ENCODE peak calls at places on chromosomes 16 and 17, in five cellular contexts. R is H1, O is neuronal stem cell, V is H9, Q is mesenchymal stem cell. M is an unnamed sample.

GRCh38 chr17:6463616-6464445 is 19.6 kb downstream of the PIMREG start:
- DNase-seq in R (no peak), O (no peak), V (no peak), Q (no peak), M (no peak)

GRCh38 chr16:10885246-10885645 is 8.2 kb downstream of the CIITA start:
- DNase-seq in R (no peak), O (no peak), V (no peak), Q (no peak), M (no peak)

GRCh38 chr16:25716186-25716585 is 24.4 kb downstream of the HS3ST4 start:
- DNase-seq in R (no peak), O (no peak), V (peak), Q (no peak), M (no peak)

GRCh38 chr16:57645691-57646387 is 17.4 kb downstream of the ADGRG1 start:
- DNase-seq in R (no peak), O (no peak), V (no peak), Q (peak), M (peak)

GRCh38 chr16:76866994-76867393 is 324.0 kb upstream of the MON1B start:
- DNase-seq in R (no peak), O (no peak), V (no peak), Q (no peak), M (no peak)

GRCh38 chr16:88405325-88406060 is 22.7 kb downstream of the ZNF469 start:
- DNase-seq in R (no peak), O (no peak), V (no peak), Q (no peak), M (no peak)

GRCh38 chr16:74035816-74036215 is 260.8 kb upstream of the PSMD7 start:
- DNase-seq in R (no peak), O (no peak), V (no peak), Q (no peak), M (no peak)

GRCh38 chr17:55634702-55635101 is 88.0 kb downstream of the TMEM100 start:
- DNase-seq in R (no peak), O (no peak), V (no peak), Q (no peak), M (no peak)

GRCh38 chr16:4795181-4795827 is at the start of gene SMIM22:
- DNase-seq in R (no peak), O (no peak), V (no peak), Q (no peak), M (no peak)

GRCh38 chr16:67431805-67432476 is 1.0 kb downstream of the HSD11B2 start:
- DNase-seq in R (no peak), O (peak), V (peak), Q (no peak), M (no peak)

GRCh38 chr17:17702821-17703607 is 21.8 kb downstream of the RAI1 start:
- DNase-seq in R (no peak), O (no peak), V (peak), Q (peak), M (no peak)

GRCh38 chr17:34051046-34051445 is 204.0 kb upstream of the CCL2 start:
- DNase-seq in R (no peak), O (no peak), V (no peak), Q (no peak), M (no peak)

GRCh38 chr17:45312477-45313418 is 4.1 kb downstream of the MAP3K14 start:
- DNase-seq in R (no peak), O (no peak), V (no peak), Q (peak), M (no peak)

GRCh38 chr17:78095035-78095434 is 33.5 kb downstream of the TMC6 start:
- DNase-seq in R (no peak), O (no peak), V (no peak), Q (no peak), M (no peak)

GRCh38 chr17:5500247-5500803 is 14.0 kb downstream of the MIS12 start:
- DNase-seq in R (no peak), O (no peak), V (peak), Q (peak), M (no peak)

GRCh38 chr16:83717814-83718213 is 90.0 kb upstream of the HSBP1 start:
- DNase-seq in R (no peak), O (no peak), V (no peak), Q (peak), M (no peak)

GRCh38 chr16:87297918-87298631 is 19.1 kb downstream of the C16orf95 start:
- DNase-seq in R (peak), O (peak), V (peak), Q (peak), M (peak)

GRCh38 chr16:55154261-55154660 is 169.7 kb upstream of the IRX6 start:
- DNase-seq in R (no peak), O (no peak), V (no peak), Q (no peak), M (no peak)

GRCh38 chr17:76022285-76022684 is 4.8 kb downstream of the EVPL start:
- DNase-seq in R (no peak), O (no peak), V (no peak), Q (no peak), M (no peak)

GRCh38 chr17:29941334-29941733 is at the start of gene EFCAB5:
- DNase-seq in R (no peak), O (no peak), V (no peak), Q (no peak), M (no peak)

GRCh38 chr16:74052006-74052405 is 244.6 kb upstream of the PSMD7 start:
- DNase-seq in R (no peak), O (no peak), V (no peak), Q (no peak), M (peak)

GRCh38 chr16:86980644-86981043 is 336.5 kb downstream of the C16orf95 start:
- DNase-seq in R (no peak), O (no peak), V (no peak), Q (no peak), M (no peak)

GRCh38 chr16:70746040-70746707 is 54.8 kb downstream of the VAC14 start:
- DNase-seq in R (no peak), O (no peak), V (no peak), Q (peak), M (no peak)

GRCh38 chr17:41523225-41523593 is 4.5 kb upstream of the KRT15 start:
- DNase-seq in R (no peak), O (no peak), V (no peak), Q (no peak), M (no peak)

GRCh38 chr17:41523787-41524186 is 4.3 kb downstream of the KRT19 start:
- DNase-seq in R (no peak), O (no peak), V (no peak), Q (no peak), M (peak)

GRCh38 chr17:41520821-41521521 is 2.3 kb upstream of the KRT15 start:
- DNase-seq in R (no peak), O (no peak), V (no peak), Q (no peak), M (no peak)

GRCh38 chr17:41521574-41522261 is 3.0 kb upstream of the KRT15 start:
- DNase-seq in R (no peak), O (no peak), V (peak), Q (peak), M (peak)

DNA sequence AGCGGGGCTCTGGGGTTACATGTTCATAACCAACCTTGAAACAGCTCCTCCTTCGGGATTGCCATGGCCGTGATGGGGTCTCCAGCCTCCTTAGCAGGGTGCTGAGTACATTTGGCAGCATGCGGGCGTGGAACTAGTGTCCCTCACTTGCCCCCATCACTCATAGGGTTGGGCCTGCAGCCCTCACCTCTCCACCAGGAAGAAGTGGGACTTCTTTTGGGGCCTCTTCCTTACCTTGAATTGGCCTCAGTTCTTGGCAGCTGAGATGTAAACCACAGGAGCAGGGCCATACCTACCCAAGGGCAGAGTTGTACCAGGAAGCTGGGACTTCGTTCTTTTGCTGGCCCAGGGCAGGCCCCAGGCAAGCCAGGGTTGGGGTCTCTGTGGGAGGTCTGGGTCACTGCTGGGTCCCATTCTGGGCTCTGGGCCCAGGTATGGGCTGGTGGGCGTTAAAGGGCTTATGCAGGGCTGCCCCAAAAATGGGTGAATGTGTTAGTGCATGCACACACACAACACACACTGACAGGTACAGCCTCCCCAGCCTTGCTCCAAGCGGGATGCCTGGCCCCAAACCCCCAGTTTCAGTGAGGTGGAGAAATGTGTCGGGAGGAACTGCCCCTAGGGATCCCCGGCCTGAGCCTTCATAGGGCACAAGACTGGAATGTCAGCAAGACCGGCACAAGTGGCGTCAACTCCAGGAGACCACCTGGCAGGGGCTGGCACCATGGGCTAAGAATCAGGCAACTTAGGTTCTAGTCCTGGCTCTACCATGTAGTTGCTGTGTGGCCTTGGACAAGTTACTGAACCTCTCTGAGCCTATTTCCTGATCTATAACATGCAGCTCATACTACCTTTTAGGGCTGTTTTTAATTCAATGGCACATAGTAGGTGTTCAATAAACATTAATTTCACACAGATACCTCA is 3.9 kb upstream of the KRT15 start:
- DNase-seq in R (no peak), O (no peak), V (no peak), Q (no peak), M (peak)
- H3K14ac ChIP-seq in R (no peak), O (no peak), V (no peak), Q (no peak), M (no peak)

GRCh38 chr16:732332-732731 is 5.4 kb downstream of the HAGHL start:
- DNase-seq in R (no peak), O (no peak), V (no peak), Q (no peak), M (no peak)
- H2BK12ac ChIP-seq in R (no peak), O (no peak), V (no peak), Q (no peak), M (no peak)

GRCh38 chr17:37176683-37177082 is 199.1 kb upstream of the C17orf78 start:
- DNase-seq in R (no peak), O (no peak), V (no peak), Q (peak), M (no peak)
- H3K14ac ChIP-seq in R (no peak), O (no peak), V (no peak), Q (no peak), M (no peak)

DNA sequence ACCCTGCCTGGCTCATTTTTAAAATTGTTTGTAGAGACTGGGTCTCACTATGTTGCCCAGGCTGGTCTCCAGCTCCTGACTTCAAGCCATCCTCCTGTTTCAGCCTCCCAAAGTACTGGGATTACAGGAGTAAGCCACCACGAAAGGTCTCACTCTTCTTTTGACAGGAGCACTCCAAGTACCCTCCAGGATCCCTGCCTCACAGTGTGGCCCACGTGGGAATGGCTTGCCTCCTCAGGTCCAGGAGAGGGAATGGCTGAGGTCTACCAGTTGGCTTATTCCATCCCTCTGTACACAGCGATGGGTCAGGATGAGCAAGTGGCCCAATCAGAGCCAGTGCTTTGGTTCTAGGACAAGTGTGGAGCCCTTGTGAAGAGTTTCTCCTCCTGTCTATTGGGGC is 73.7 kb upstream of the ZNF423 start:
- DNase-seq in R (no peak), O (no peak), V (no peak), Q (no peak), M (no peak)
- H2BK12ac ChIP-seq in R (no peak), O (no peak), V (no peak), Q (no peak), M (no peak)

DNA sequence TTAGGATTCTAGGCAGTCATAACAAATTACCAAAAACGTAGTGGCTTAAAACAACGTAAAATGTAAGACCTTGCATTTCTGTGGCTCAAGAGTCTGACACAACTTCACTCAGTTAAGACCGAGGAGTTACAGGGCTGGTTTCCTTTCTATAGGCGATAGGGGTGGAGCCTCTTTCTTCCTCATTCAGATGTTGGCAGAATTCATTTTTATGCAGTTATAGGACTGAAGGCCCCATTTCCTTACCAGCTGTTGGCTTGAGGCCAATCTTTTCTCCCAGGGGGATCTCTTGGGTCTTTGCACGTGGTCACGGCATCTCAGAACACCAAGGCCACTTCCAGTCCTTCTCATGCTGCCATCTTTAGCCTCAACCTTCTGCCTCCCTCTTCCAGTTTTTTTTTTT is 145.2 kb downstream of the KCNJ2 start:
- DNase-seq in R (no peak), O (no peak), V (no peak), Q (no peak), M (no peak)
- H3K14ac ChIP-seq in R (no peak), O (no peak), V (no peak), Q (no peak), M (no peak)

GRCh38 chr17:8387914-8388651 is 5.1 kb upstream of the RPL26 start:
- DNase-seq in R (no peak), O (no peak), V (no peak), Q (no peak), M (peak)

GRCh38 chr17:8382880-8383142 is 182 bp downstream of the RPL26 start:
- DNase-seq in R (no peak), O (no peak), V (no peak), Q (no peak), M (no peak)

GRCh38 chr17:8383143-8383974 is at the start of gene RPL26:
- DNase-seq in R (peak), O (peak), V (peak), Q (peak), M (peak)

GRCh38 chr17:8384801-8385335 is 1.9 kb upstream of the RPL26 start:
- DNase-seq in R (no peak), O (no peak), V (peak), Q (peak), M (peak)

GRCh38 chr17:8386841-8387240 is 3.8 kb upstream of the RPL26 start:
- DNase-seq in R (no peak), O (no peak), V (no peak), Q (no peak), M (no peak)
- H2BK12ac ChIP-seq in R (no peak), O (no peak), V (no peak), Q (no peak), M (no peak)

GRCh38 chr17:61200349-61200735 is 199.3 kb upstream of the TBX2 start:
- DNase-seq in R (no peak), O (no peak), V (no peak), Q (peak), M (peak)
- H3K14ac ChIP-seq in R (no peak), O (no peak), V (no peak), Q (no peak), M (no peak)

GRCh38 chr17:15268003-15268402 is 2.9 kb upstream of the PMP22 start:
- DNase-seq in R (no peak), O (no peak), V (no peak), Q (no peak), M (peak)
- H2BK12ac ChIP-seq in R (no peak), O (no peak), V (no peak), Q (no peak), M (no peak)

DNA sequence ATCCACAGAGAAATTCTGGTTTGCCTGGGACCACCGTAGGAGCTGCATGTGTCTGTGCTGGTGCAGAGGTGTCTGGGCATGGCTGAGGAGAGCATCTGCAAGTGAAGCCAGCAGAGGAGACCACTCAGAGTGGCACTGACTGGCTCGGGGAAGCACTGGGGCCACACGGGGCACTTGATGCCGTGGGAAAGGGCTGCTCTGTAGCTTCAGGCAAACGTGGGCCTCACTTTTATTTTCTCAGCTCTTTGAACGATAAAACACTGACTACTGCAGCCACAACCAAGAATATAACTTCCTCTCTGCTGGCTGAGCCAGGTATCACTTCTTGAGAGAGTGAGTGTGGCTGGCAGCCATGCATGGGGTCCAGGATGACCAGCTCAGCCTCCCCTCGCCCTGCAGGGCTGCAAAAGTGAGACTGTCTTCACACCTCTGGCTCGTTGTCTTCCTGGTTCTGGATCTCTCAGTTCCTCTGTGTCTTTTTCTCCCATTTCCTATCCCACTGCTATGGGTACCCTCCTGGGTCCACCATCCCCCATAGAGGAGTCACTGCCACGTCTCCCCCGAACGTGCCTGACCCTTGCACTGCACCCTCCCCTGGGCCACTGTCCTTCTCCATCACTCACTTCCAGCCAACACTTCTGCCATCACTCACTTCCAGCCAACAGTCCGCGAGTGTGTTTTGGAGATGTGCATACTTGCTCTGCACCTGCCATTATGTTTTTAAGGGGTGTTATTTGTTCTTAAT is 201.4 kb upstream of the CHMP6 start:
- DNase-seq in R (no peak), O (no peak), V (peak), Q (peak), M (no peak)
- H3K14ac ChIP-seq in R (no peak), O (no peak), V (no peak), Q (peak), M (no peak)

DNA sequence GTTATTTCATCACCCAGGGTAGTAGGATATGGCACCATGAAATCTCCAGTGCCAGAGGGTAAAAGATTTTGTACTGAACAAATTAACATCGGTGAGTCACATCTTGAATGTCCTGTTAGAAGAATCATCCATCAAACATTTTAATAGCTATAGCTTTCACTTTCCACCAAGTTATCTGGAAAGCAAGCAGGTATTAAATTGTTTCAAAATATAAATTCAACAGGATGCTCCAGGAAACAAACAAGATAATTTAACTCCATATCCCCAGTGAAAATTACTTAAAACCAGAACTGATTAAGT is 2.4 kb downstream of the VEZF1 start:
- DNase-seq in R (no peak), O (no peak), V (no peak), Q (peak), M (no peak)
- H2BK12ac ChIP-seq in R (no peak), O (no peak), V (no peak), Q (no peak), M (no peak)

M was measured in trophoblast cell.